ENCODE peak calls at places on chromosomes 1 and 21, in ten cellular contexts. One of them, this sample, is unnamed.

GRCh38 chr1:10779201-10779600 is 17.2 kb downstream of the CASZ1 start:
- DNase-seq in IMR-90: no peak
- DNase-seq in BJ: no peak
- DNase-seq in upper lobe of right lung: peak
- DNase-seq in HFF-Myc: no peak
- DNase-seq in cardiac muscle cell: no peak
- DNase-seq in PC-3: peak
- DNase-seq in AG04449: no peak
- DNase-seq in AG04450: no peak
- DNase-seq in fibroblast of villous mesenchyme: no peak
- DNase-seq in this sample: no peak

GRCh38 chr1:10621906-10622305 is 147.2 kb downstream of the PEX14 start:
- DNase-seq in IMR-90: no peak
- DNase-seq in BJ: no peak
- DNase-seq in upper lobe of right lung: peak
- DNase-seq in HFF-Myc: no peak
- DNase-seq in cardiac muscle cell: no peak
- DNase-seq in PC-3: no peak
- DNase-seq in AG04449: no peak
- DNase-seq in AG04450: no peak
- DNase-seq in fibroblast of villous mesenchyme: no peak
- DNase-seq in this sample: peak

GRCh38 chr1:10796029-10796944 is at the start of gene CASZ1:
- DNase-seq in IMR-90: peak
- DNase-seq in BJ: peak
- DNase-seq in upper lobe of right lung: peak
- DNase-seq in HFF-Myc: peak
- DNase-seq in cardiac muscle cell: peak
- DNase-seq in PC-3: peak
- DNase-seq in AG04449: peak
- DNase-seq in AG04450: peak
- DNase-seq in fibroblast of villous mesenchyme: peak
- DNase-seq in this sample: peak

GRCh38 chr1:19076841-19077616 is 120.6 kb upstream of the IFFO2 start:
- DNase-seq in IMR-90: no peak
- DNase-seq in BJ: no peak
- DNase-seq in upper lobe of right lung: peak
- DNase-seq in HFF-Myc: no peak
- DNase-seq in cardiac muscle cell: no peak
- DNase-seq in PC-3: no peak
- DNase-seq in AG04449: no peak
- DNase-seq in AG04450: no peak
- DNase-seq in fibroblast of villous mesenchyme: no peak
- DNase-seq in this sample: no peak

GRCh38 chr1:106290805-106291537 is 765.5 kb upstream of the PRMT6 start:
- DNase-seq in IMR-90: no peak
- DNase-seq in BJ: no peak
- DNase-seq in upper lobe of right lung: no peak
- DNase-seq in HFF-Myc: no peak
- DNase-seq in cardiac muscle cell: no peak
- DNase-seq in PC-3: no peak
- DNase-seq in AG04449: no peak
- DNase-seq in AG04450: no peak
- DNase-seq in fibroblast of villous mesenchyme: no peak
- DNase-seq in this sample: peak

GRCh38 chr1:47175227-47175934 is 14.5 kb downstream of the PDZK1IP1 start:
- DNase-seq in IMR-90: peak
- DNase-seq in BJ: no peak
- DNase-seq in upper lobe of right lung: peak
- DNase-seq in HFF-Myc: no peak
- DNase-seq in cardiac muscle cell: peak
- DNase-seq in PC-3: peak
- DNase-seq in AG04449: no peak
- DNase-seq in AG04450: peak
- DNase-seq in fibroblast of villous mesenchyme: peak
- DNase-seq in this sample: no peak

GRCh38 chr1:236176337-236177336 is 34.3 kb downstream of the GPR137B start:
- DNase-seq in IMR-90: peak
- DNase-seq in BJ: no peak
- DNase-seq in upper lobe of right lung: peak
- DNase-seq in HFF-Myc: no peak
- DNase-seq in cardiac muscle cell: peak
- DNase-seq in PC-3: no peak
- DNase-seq in AG04449: no peak
- DNase-seq in AG04450: no peak
- DNase-seq in fibroblast of villous mesenchyme: peak
- DNase-seq in this sample: no peak

GRCh38 chr21:42594616-42595280 is 58.7 kb upstream of the PDE9A start:
- DNase-seq in IMR-90: no peak
- DNase-seq in BJ: no peak
- DNase-seq in upper lobe of right lung: no peak
- DNase-seq in HFF-Myc: no peak
- DNase-seq in cardiac muscle cell: no peak
- DNase-seq in PC-3: no peak
- DNase-seq in AG04449: no peak
- DNase-seq in AG04450: no peak
- DNase-seq in fibroblast of villous mesenchyme: no peak
- DNase-seq in this sample: no peak

GRCh38 chr1:174723815-174724214 is 275.9 kb upstream of the CACYBP start:
- DNase-seq in IMR-90: no peak
- DNase-seq in BJ: no peak
- DNase-seq in upper lobe of right lung: no peak
- DNase-seq in HFF-Myc: no peak
- DNase-seq in cardiac muscle cell: no peak
- DNase-seq in PC-3: no peak
- DNase-seq in AG04449: no peak
- DNase-seq in AG04450: no peak
- DNase-seq in fibroblast of villous mesenchyme: no peak
- DNase-seq in this sample: no peak

GRCh38 chr21:44199448-44199847 is 41.3 kb downstream of the ICOSLG start:
- DNase-seq in IMR-90: no peak
- DNase-seq in BJ: no peak
- DNase-seq in upper lobe of right lung: no peak
- DNase-seq in HFF-Myc: no peak
- DNase-seq in cardiac muscle cell: no peak
- DNase-seq in PC-3: peak
- DNase-seq in AG04449: no peak
- DNase-seq in AG04450: no peak
- DNase-seq in fibroblast of villous mesenchyme: no peak
- DNase-seq in this sample: no peak

GRCh38 chr1:226575436-226576390 is 27.1 kb downstream of the STUM start:
- DNase-seq in IMR-90: no peak
- DNase-seq in BJ: no peak
- DNase-seq in upper lobe of right lung: peak
- DNase-seq in HFF-Myc: no peak
- DNase-seq in cardiac muscle cell: no peak
- DNase-seq in PC-3: peak
- DNase-seq in AG04449: no peak
- DNase-seq in AG04450: no peak
- DNase-seq in fibroblast of villous mesenchyme: no peak
- DNase-seq in this sample: no peak

GRCh38 chr1:93841771-93842170 is 37.2 kb downstream of the DNTTIP2 start:
- DNase-seq in IMR-90: no peak
- DNase-seq in BJ: no peak
- DNase-seq in upper lobe of right lung: no peak
- DNase-seq in HFF-Myc: no peak
- DNase-seq in cardiac muscle cell: no peak
- DNase-seq in PC-3: no peak
- DNase-seq in AG04449: no peak
- DNase-seq in AG04450: no peak
- DNase-seq in fibroblast of villous mesenchyme: no peak
- DNase-seq in this sample: no peak

GRCh38 chr1:23664837-23665795 is 26.5 kb upstream of the RPL11 start:
- DNase-seq in IMR-90: no peak
- DNase-seq in BJ: no peak
- DNase-seq in upper lobe of right lung: no peak
- DNase-seq in HFF-Myc: no peak
- DNase-seq in cardiac muscle cell: peak
- DNase-seq in PC-3: peak
- DNase-seq in AG04449: no peak
- DNase-seq in AG04450: no peak
- DNase-seq in fibroblast of villous mesenchyme: peak
- DNase-seq in this sample: no peak

GRCh38 chr1:11337536-11338350 is 64.7 kb downstream of the UBIAD1 start:
- DNase-seq in IMR-90: no peak
- DNase-seq in BJ: no peak
- DNase-seq in upper lobe of right lung: peak
- DNase-seq in HFF-Myc: peak
- DNase-seq in cardiac muscle cell: peak
- DNase-seq in PC-3: peak
- DNase-seq in AG04449: no peak
- DNase-seq in AG04450: no peak
- DNase-seq in fibroblast of villous mesenchyme: peak
- DNase-seq in this sample: peak

DNA sequence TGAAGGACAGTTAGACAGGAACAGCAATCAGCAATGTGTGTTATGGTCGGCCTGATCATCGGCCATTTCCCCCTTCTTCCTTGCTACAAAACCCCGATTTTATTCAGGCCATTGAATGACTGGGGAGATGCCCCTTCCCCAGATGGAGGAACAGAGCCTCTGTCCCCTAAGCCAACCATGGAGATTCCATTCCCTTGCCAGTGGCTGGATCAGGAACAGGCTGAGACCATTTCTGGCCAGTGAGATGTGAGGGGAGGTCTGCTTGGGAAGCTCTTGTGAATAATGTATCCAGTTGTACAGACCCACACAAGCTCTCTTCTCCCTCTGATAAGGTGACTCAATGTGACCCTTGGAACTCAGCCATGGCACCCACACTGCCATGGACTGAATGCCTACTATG is 7.7 kb downstream of the CSRP1 start:
- DNase-seq in IMR-90: no peak
- DNase-seq in BJ: no peak
- DNase-seq in upper lobe of right lung: no peak
- DNase-seq in HFF-Myc: no peak
- DNase-seq in cardiac muscle cell: no peak
- DNase-seq in PC-3: no peak
- DNase-seq in AG04449: no peak
- DNase-seq in AG04450: no peak
- DNase-seq in fibroblast of villous mesenchyme: no peak
- DNase-seq in this sample: no peak
- H3K4me3 ChIP-seq in IMR-90: no peak
- H3K4me3 ChIP-seq in BJ: no peak
- H3K4me3 ChIP-seq in upper lobe of right lung: no peak
- H3K4me3 ChIP-seq in HFF-Myc: no peak
- H3K4me3 ChIP-seq in cardiac muscle cell: no peak
- H3K4me3 ChIP-seq in PC-3: no peak
- H3K4me3 ChIP-seq in AG04449: no peak
- H3K4me3 ChIP-seq in AG04450: no peak
- H3K4me3 ChIP-seq in fibroblast of villous mesenchyme: no peak
- H3K4me3 ChIP-seq in this sample: no peak

GRCh38 chr1:30934613-30935012 is 26.1 kb upstream of the SDC3 start:
- DNase-seq in IMR-90: no peak
- DNase-seq in BJ: no peak
- DNase-seq in upper lobe of right lung: no peak
- DNase-seq in HFF-Myc: no peak
- DNase-seq in cardiac muscle cell: no peak
- DNase-seq in PC-3: no peak
- DNase-seq in AG04449: no peak
- DNase-seq in AG04450: no peak
- DNase-seq in fibroblast of villous mesenchyme: no peak
- DNase-seq in this sample: no peak
- H3K4me3 ChIP-seq in IMR-90: no peak
- H3K4me3 ChIP-seq in BJ: no peak
- H3K4me3 ChIP-seq in upper lobe of right lung: no peak
- H3K4me3 ChIP-seq in HFF-Myc: no peak
- H3K4me3 ChIP-seq in cardiac muscle cell: no peak
- H3K4me3 ChIP-seq in PC-3: no peak
- H3K4me3 ChIP-seq in AG04449: no peak
- H3K4me3 ChIP-seq in AG04450: no peak
- H3K4me3 ChIP-seq in fibroblast of villous mesenchyme: no peak
- H3K4me3 ChIP-seq in this sample: no peak

GRCh38 chr1:201286445-201286844 is 3.1 kb downstream of the PKP1 start:
- DNase-seq in IMR-90: no peak
- DNase-seq in BJ: no peak
- DNase-seq in upper lobe of right lung: no peak
- DNase-seq in HFF-Myc: no peak
- DNase-seq in cardiac muscle cell: no peak
- DNase-seq in PC-3: no peak
- DNase-seq in AG04449: no peak
- DNase-seq in AG04450: no peak
- DNase-seq in fibroblast of villous mesenchyme: no peak
- DNase-seq in this sample: no peak

GRCh38 chr1:201283836-201284553 is 689 bp downstream of the PKP1 start:
- DNase-seq in IMR-90: no peak
- DNase-seq in BJ: no peak
- DNase-seq in upper lobe of right lung: no peak
- DNase-seq in HFF-Myc: no peak
- DNase-seq in cardiac muscle cell: no peak
- DNase-seq in PC-3: peak
- DNase-seq in AG04449: no peak
- DNase-seq in AG04450: no peak
- DNase-seq in fibroblast of villous mesenchyme: no peak
- DNase-seq in this sample: no peak

GRCh38 chr1:201288007-201288406 is 4.7 kb downstream of the PKP1 start:
- DNase-seq in IMR-90: no peak
- DNase-seq in BJ: no peak
- DNase-seq in upper lobe of right lung: no peak
- DNase-seq in HFF-Myc: no peak
- DNase-seq in cardiac muscle cell: no peak
- DNase-seq in PC-3: no peak
- DNase-seq in AG04449: no peak
- DNase-seq in AG04450: no peak
- DNase-seq in fibroblast of villous mesenchyme: no peak
- DNase-seq in this sample: no peak

GRCh38 chr1:201284636-201285035 is 1.3 kb downstream of the PKP1 start:
- DNase-seq in IMR-90: no peak
- DNase-seq in BJ: no peak
- DNase-seq in upper lobe of right lung: no peak
- DNase-seq in HFF-Myc: no peak
- DNase-seq in cardiac muscle cell: no peak
- DNase-seq in PC-3: peak
- DNase-seq in AG04449: no peak
- DNase-seq in AG04450: no peak
- DNase-seq in fibroblast of villous mesenchyme: no peak
- DNase-seq in this sample: no peak

GRCh38 chr1:201285846-201286245 is 2.5 kb downstream of the PKP1 start:
- DNase-seq in IMR-90: no peak
- DNase-seq in BJ: no peak
- DNase-seq in upper lobe of right lung: no peak
- DNase-seq in HFF-Myc: no peak
- DNase-seq in cardiac muscle cell: no peak
- DNase-seq in PC-3: peak
- DNase-seq in AG04449: no peak
- DNase-seq in AG04450: no peak
- DNase-seq in fibroblast of villous mesenchyme: no peak
- DNase-seq in this sample: no peak
- H3K4me3 ChIP-seq in IMR-90: no peak
- H3K4me3 ChIP-seq in BJ: no peak
- H3K4me3 ChIP-seq in upper lobe of right lung: no peak
- H3K4me3 ChIP-seq in HFF-Myc: no peak
- H3K4me3 ChIP-seq in cardiac muscle cell: no peak
- H3K4me3 ChIP-seq in PC-3: peak
- H3K4me3 ChIP-seq in AG04449: no peak
- H3K4me3 ChIP-seq in AG04450: no peak
- H3K4me3 ChIP-seq in fibroblast of villous mesenchyme: no peak
- H3K4me3 ChIP-seq in this sample: no peak

DNA sequence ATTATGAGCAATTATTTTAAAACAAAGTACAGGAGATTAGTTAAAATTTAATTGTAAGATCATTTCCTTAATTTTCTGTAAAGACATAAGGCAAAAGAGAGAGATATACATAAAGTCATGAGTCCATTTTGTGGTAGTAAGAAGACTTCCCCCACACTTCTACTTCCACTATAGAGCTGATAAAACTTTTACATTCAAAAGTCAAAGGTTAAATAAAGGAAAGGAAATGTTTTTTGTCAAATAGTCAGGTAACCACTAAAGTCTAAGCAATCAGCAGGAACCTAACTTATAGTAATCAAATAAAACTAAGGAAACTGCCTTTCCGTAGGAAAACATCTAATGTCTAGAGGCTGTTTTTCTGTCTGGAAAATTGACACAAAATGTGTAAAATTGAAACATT is 110.9 kb downstream of the DENND1B start:
- DNase-seq in IMR-90: no peak
- DNase-seq in BJ: no peak
- DNase-seq in upper lobe of right lung: no peak
- DNase-seq in HFF-Myc: no peak
- DNase-seq in cardiac muscle cell: no peak
- DNase-seq in PC-3: no peak
- DNase-seq in AG04449: no peak
- DNase-seq in AG04450: no peak
- DNase-seq in fibroblast of villous mesenchyme: no peak
- DNase-seq in this sample: no peak
- H3K4me3 ChIP-seq in IMR-90: no peak
- H3K4me3 ChIP-seq in BJ: no peak
- H3K4me3 ChIP-seq in upper lobe of right lung: no peak
- H3K4me3 ChIP-seq in HFF-Myc: no peak
- H3K4me3 ChIP-seq in cardiac muscle cell: no peak
- H3K4me3 ChIP-seq in PC-3: no peak
- H3K4me3 ChIP-seq in AG04449: no peak
- H3K4me3 ChIP-seq in AG04450: no peak
- H3K4me3 ChIP-seq in fibroblast of villous mesenchyme: no peak
- H3K4me3 ChIP-seq in this sample: no peak

This sample was measured in ovary.